ENCODE peak calls at places on chromosomes 2 and 18, in seven cellular contexts. One of them, this sample, is unnamed. For H3K9me3, the result is how much of the 10 kb centered on the place peaks cover.

GRCh38 chr2:98698896-98699295 is 32.0 kb downstream of the MGAT4A start:
- DNase-seq in OCI-LY7: no peak
- DNase-seq in aorta: no peak
- DNase-seq in PC-9: no peak
- DNase-seq in IMR-90: no peak
- DNase-seq in CD8-positive, alpha-beta T cell: no peak
- DNase-seq in heart left ventricle: no peak
- DNase-seq in this sample: no peak

GRCh38 chr18:31134988-31135529 is 27.6 kb downstream of the DSC1 start:
- DNase-seq in OCI-LY7: no peak
- DNase-seq in aorta: no peak
- DNase-seq in PC-9: no peak
- DNase-seq in IMR-90: no peak
- DNase-seq in CD8-positive, alpha-beta T cell: no peak
- DNase-seq in heart left ventricle: no peak
- DNase-seq in this sample: no peak

GRCh38 chr2:203759692-203760365 is 53.4 kb downstream of the CD28 start:
- DNase-seq in OCI-LY7: no peak
- DNase-seq in aorta: no peak
- DNase-seq in PC-9: peak
- DNase-seq in IMR-90: peak
- DNase-seq in CD8-positive, alpha-beta T cell: no peak
- DNase-seq in heart left ventricle: no peak
- DNase-seq in this sample: no peak

GRCh38 chr2:112474844-112475486 is 7.0 kb upstream of the TTL start:
- DNase-seq in OCI-LY7: no peak
- DNase-seq in aorta: no peak
- DNase-seq in PC-9: no peak
- DNase-seq in IMR-90: peak
- DNase-seq in CD8-positive, alpha-beta T cell: no peak
- DNase-seq in heart left ventricle: no peak
- DNase-seq in this sample: no peak

GRCh38 chr2:146068051-146068450 is 1548.1 kb upstream of the ZEB2 start:
- DNase-seq in OCI-LY7: no peak
- DNase-seq in aorta: no peak
- DNase-seq in PC-9: no peak
- DNase-seq in IMR-90: peak
- DNase-seq in CD8-positive, alpha-beta T cell: no peak
- DNase-seq in heart left ventricle: no peak
- DNase-seq in this sample: no peak

GRCh38 chr18:23036611-23037259 is 98.5 kb upstream of the CABLES1 start:
- DNase-seq in OCI-LY7: no peak
- DNase-seq in aorta: no peak
- DNase-seq in PC-9: peak
- DNase-seq in IMR-90: no peak
- DNase-seq in CD8-positive, alpha-beta T cell: no peak
- DNase-seq in heart left ventricle: no peak
- DNase-seq in this sample: no peak

GRCh38 chr2:4549811-4550210 is 846.4 kb downstream of the DCDC2C start:
- DNase-seq in OCI-LY7: no peak
- DNase-seq in aorta: no peak
- DNase-seq in PC-9: no peak
- DNase-seq in IMR-90: no peak
- DNase-seq in CD8-positive, alpha-beta T cell: no peak
- DNase-seq in heart left ventricle: no peak
- DNase-seq in this sample: no peak

GRCh38 chr2:160501370-160501769 is 7.8 kb upstream of the RBMS1 start:
- DNase-seq in OCI-LY7: no peak
- DNase-seq in aorta: no peak
- DNase-seq in PC-9: no peak
- DNase-seq in IMR-90: no peak
- DNase-seq in CD8-positive, alpha-beta T cell: no peak
- DNase-seq in heart left ventricle: no peak
- DNase-seq in this sample: no peak

GRCh38 chr2:100813527-100813926 is 6.4 kb upstream of the NPAS2 start:
- DNase-seq in OCI-LY7: no peak
- DNase-seq in aorta: no peak
- DNase-seq in PC-9: no peak
- DNase-seq in IMR-90: peak
- DNase-seq in CD8-positive, alpha-beta T cell: no peak
- DNase-seq in heart left ventricle: no peak
- DNase-seq in this sample: no peak

GRCh38 chr2:56325661-56326345 is 142.0 kb downstream of the CCDC85A start:
- DNase-seq in OCI-LY7: no peak
- DNase-seq in aorta: no peak
- DNase-seq in PC-9: no peak
- DNase-seq in IMR-90: no peak
- DNase-seq in CD8-positive, alpha-beta T cell: no peak
- DNase-seq in heart left ventricle: no peak
- DNase-seq in this sample: no peak

GRCh38 chr18:9943311-9943710 is 29.5 kb downstream of the VAPA start:
- DNase-seq in OCI-LY7: no peak
- DNase-seq in aorta: no peak
- DNase-seq in PC-9: no peak
- DNase-seq in IMR-90: no peak
- DNase-seq in CD8-positive, alpha-beta T cell: no peak
- DNase-seq in heart left ventricle: no peak
- DNase-seq in this sample: no peak

GRCh38 chr2:233053928-233054774 is 6.0 kb upstream of the INPP5D start:
- DNase-seq in OCI-LY7: peak
- DNase-seq in aorta: peak
- DNase-seq in PC-9: no peak
- DNase-seq in IMR-90: peak
- DNase-seq in CD8-positive, alpha-beta T cell: peak
- DNase-seq in heart left ventricle: peak
- DNase-seq in this sample: peak

GRCh38 chr2:72024451-72025175 is 123.0 kb downstream of the CYP26B1 start:
- DNase-seq in OCI-LY7: no peak
- DNase-seq in aorta: peak
- DNase-seq in PC-9: no peak
- DNase-seq in IMR-90: no peak
- DNase-seq in CD8-positive, alpha-beta T cell: peak
- DNase-seq in heart left ventricle: peak
- DNase-seq in this sample: no peak

GRCh38 chr2:27956895-27957294 is 66.4 kb downstream of the BABAM2 start:
- DNase-seq in OCI-LY7: no peak
- DNase-seq in aorta: no peak
- DNase-seq in PC-9: peak
- DNase-seq in IMR-90: peak
- DNase-seq in CD8-positive, alpha-beta T cell: no peak
- DNase-seq in heart left ventricle: no peak
- DNase-seq in this sample: no peak

GRCh38 chr2:133941666-133942065 is 312.2 kb upstream of the MGAT5 start:
- DNase-seq in OCI-LY7: no peak
- DNase-seq in aorta: no peak
- DNase-seq in PC-9: no peak
- DNase-seq in IMR-90: peak
- DNase-seq in CD8-positive, alpha-beta T cell: no peak
- DNase-seq in heart left ventricle: no peak
- DNase-seq in this sample: no peak

GRCh38 chr2:144682248-144682647 is 162.3 kb upstream of the ZEB2 start:
- DNase-seq in OCI-LY7: no peak
- DNase-seq in aorta: no peak
- DNase-seq in PC-9: no peak
- DNase-seq in IMR-90: no peak
- DNase-seq in CD8-positive, alpha-beta T cell: no peak
- DNase-seq in heart left ventricle: no peak
- DNase-seq in this sample: peak

GRCh38 chr18:30512872-30513271 is 529.7 kb downstream of the DSC3 start:
- DNase-seq in OCI-LY7: no peak
- DNase-seq in aorta: no peak
- DNase-seq in PC-9: no peak
- DNase-seq in IMR-90: no peak
- DNase-seq in CD8-positive, alpha-beta T cell: no peak
- DNase-seq in heart left ventricle: no peak
- DNase-seq in this sample: peak

GRCh38 chr2:241514986-241515737 is 6.8 kb upstream of the STK25 start:
- DNase-seq in OCI-LY7: no peak
- DNase-seq in aorta: no peak
- DNase-seq in PC-9: no peak
- DNase-seq in IMR-90: no peak
- DNase-seq in CD8-positive, alpha-beta T cell: no peak
- DNase-seq in heart left ventricle: no peak
- DNase-seq in this sample: no peak

GRCh38 chr2:126534508-126534907 is 121.5 kb upstream of the GYPC start:
- DNase-seq in OCI-LY7: no peak
- DNase-seq in aorta: no peak
- DNase-seq in PC-9: no peak
- DNase-seq in IMR-90: no peak
- DNase-seq in CD8-positive, alpha-beta T cell: no peak
- DNase-seq in heart left ventricle: peak
- DNase-seq in this sample: no peak

GRCh38 chr2:164764996-164765395 is 76.6 kb downstream of the COBLL1 start:
- DNase-seq in OCI-LY7: no peak
- DNase-seq in aorta: no peak
- DNase-seq in PC-9: no peak
- DNase-seq in IMR-90: peak
- DNase-seq in CD8-positive, alpha-beta T cell: no peak
- DNase-seq in heart left ventricle: no peak
- DNase-seq in this sample: no peak

DNA sequence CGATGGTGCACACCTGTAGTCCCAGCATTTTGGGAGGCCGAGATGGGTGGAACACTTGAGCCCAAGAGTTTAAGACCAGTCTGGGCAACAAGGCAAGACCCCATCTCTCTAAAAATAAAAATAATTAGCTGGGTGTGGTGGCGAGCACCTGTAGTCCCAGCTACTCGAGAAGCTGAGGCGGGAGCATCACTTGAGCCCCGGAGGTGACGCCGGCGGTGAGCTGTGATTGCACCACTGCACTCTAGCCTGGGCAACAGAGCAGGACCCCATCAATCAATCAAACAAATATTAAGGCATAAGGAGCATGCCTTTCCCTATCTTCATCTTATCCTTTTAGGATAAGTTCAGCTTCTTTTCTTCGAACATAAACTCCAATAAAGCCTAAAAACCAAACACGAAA is 1.1 kb downstream of the WDSUB1 start:
- DNase-seq in OCI-LY7: no peak
- DNase-seq in aorta: no peak
- DNase-seq in PC-9: no peak
- DNase-seq in IMR-90: no peak
- DNase-seq in CD8-positive, alpha-beta T cell: no peak
- DNase-seq in heart left ventricle: no peak
- DNase-seq in this sample: no peak
- H3K27ac ChIP-seq in OCI-LY7: no peak
- H3K27ac ChIP-seq in aorta: no peak
- H3K27ac ChIP-seq in PC-9: no peak
- H3K27ac ChIP-seq in IMR-90: no peak
- H3K27ac ChIP-seq in CD8-positive, alpha-beta T cell: no peak
- H3K27ac ChIP-seq in heart left ventricle: peak
- H3K27ac ChIP-seq in this sample: no peak

DNA sequence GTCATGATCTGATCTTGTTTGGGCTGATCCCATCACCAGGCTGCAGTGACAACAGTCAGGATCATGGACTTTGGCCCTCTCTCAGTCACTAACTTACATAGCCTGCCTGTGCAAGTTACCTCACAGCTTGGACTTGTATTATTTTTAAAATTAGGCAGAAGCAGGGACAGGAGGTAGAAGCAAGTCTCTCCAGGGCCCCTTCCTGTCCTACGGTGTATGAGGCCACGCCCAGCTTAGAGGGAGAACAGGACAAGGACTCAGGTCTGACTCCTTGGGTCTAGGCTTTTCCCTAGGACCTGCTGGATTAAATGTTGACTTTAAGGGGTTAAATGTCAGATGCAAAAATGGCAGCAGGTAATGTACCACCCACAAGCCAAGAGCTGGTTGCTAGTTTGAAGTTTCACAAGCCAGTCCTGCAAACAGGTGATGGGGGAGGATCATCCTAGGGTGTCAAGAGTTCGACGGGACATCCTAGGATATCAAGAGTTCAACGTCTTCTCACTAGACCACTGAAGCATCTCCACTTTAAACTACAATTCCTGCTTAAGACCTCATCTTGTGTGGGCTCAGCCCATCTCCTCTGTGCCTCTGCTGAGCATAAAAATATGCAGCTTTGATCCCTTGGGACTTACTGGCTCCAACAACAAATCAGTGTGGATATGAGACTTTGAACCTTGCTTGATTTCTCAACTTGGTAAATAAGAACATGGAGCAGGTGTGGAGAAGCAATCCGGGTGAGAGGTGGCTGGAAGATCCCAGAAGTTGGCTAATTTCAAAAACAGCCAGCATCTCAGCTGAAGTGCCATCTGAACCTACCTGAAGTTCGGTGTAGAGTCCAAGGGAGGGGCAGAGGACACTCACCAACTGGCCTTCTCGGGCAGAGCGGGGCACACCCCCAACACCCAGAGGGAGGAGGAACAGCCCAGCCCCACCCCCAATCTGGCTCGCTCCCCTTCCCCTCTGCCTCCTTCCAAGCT is 39.5 kb downstream of the SFXN5 start:
- DNase-seq in OCI-LY7: no peak
- DNase-seq in aorta: peak
- DNase-seq in PC-9: no peak
- DNase-seq in IMR-90: no peak
- DNase-seq in CD8-positive, alpha-beta T cell: no peak
- DNase-seq in heart left ventricle: no peak
- DNase-seq in this sample: no peak
- H3K4me3 ChIP-seq in OCI-LY7: no peak
- H3K4me3 ChIP-seq in aorta: no peak
- H3K4me3 ChIP-seq in PC-9: no peak
- H3K4me3 ChIP-seq in IMR-90: no peak
- H3K4me3 ChIP-seq in CD8-positive, alpha-beta T cell: no peak
- H3K4me3 ChIP-seq in heart left ventricle: no peak
- H3K4me3 ChIP-seq in this sample: no peak

GRCh38 chr18:78571831-78572347 is 407.7 kb upstream of the SALL3 start:
- DNase-seq in OCI-LY7: no peak
- DNase-seq in aorta: no peak
- DNase-seq in PC-9: no peak
- DNase-seq in IMR-90: no peak
- DNase-seq in CD8-positive, alpha-beta T cell: no peak
- DNase-seq in heart left ventricle: no peak
- DNase-seq in this sample: no peak
- H3K9me3 ChIP-seq in OCI-LY7: under half
- H3K9me3 ChIP-seq in aorta: under half
- H3K9me3 ChIP-seq in PC-9: under half
- H3K9me3 ChIP-seq in IMR-90: under half
- H3K9me3 ChIP-seq in CD8-positive, alpha-beta T cell: under half
- H3K9me3 ChIP-seq in heart left ventricle: under half
- H3K9me3 ChIP-seq in this sample: under half

GRCh38 chr2:43090317-43090716 is 136.1 kb downstream of the ZFP36L2 start:
- DNase-seq in OCI-LY7: no peak
- DNase-seq in aorta: no peak
- DNase-seq in PC-9: no peak
- DNase-seq in IMR-90: no peak
- DNase-seq in CD8-positive, alpha-beta T cell: no peak
- DNase-seq in heart left ventricle: no peak
- DNase-seq in this sample: no peak

GRCh38 chr2:43087413-43087812 is 139.0 kb downstream of the ZFP36L2 start:
- DNase-seq in OCI-LY7: no peak
- DNase-seq in aorta: no peak
- DNase-seq in PC-9: no peak
- DNase-seq in IMR-90: no peak
- DNase-seq in CD8-positive, alpha-beta T cell: no peak
- DNase-seq in heart left ventricle: no peak
- DNase-seq in this sample: no peak

GRCh38 chr2:43084699-43085091 is 141.7 kb downstream of the ZFP36L2 start:
- DNase-seq in OCI-LY7: no peak
- DNase-seq in aorta: peak
- DNase-seq in PC-9: no peak
- DNase-seq in IMR-90: peak
- DNase-seq in CD8-positive, alpha-beta T cell: no peak
- DNase-seq in heart left ventricle: peak
- DNase-seq in this sample: peak

GRCh38 chr2:43086451-43087221 is 139.8 kb downstream of the ZFP36L2 start:
- DNase-seq in OCI-LY7: no peak
- DNase-seq in aorta: peak
- DNase-seq in PC-9: peak
- DNase-seq in IMR-90: peak
- DNase-seq in CD8-positive, alpha-beta T cell: no peak
- DNase-seq in heart left ventricle: peak
- DNase-seq in this sample: peak

GRCh38 chr2:43088148-43089073 is 138.0 kb downstream of the ZFP36L2 start:
- DNase-seq in OCI-LY7: no peak
- DNase-seq in aorta: peak
- DNase-seq in PC-9: peak
- DNase-seq in IMR-90: peak
- DNase-seq in CD8-positive, alpha-beta T cell: no peak
- DNase-seq in heart left ventricle: no peak
- DNase-seq in this sample: no peak
- H3K27ac ChIP-seq in OCI-LY7: no peak
- H3K27ac ChIP-seq in aorta: peak
- H3K27ac ChIP-seq in PC-9: peak
- H3K27ac ChIP-seq in IMR-90: peak
- H3K27ac ChIP-seq in CD8-positive, alpha-beta T cell: no peak
- H3K27ac ChIP-seq in heart left ventricle: peak
- H3K27ac ChIP-seq in this sample: peak

This sample was measured in right cardiac atrium.